ENCODE peak calls at places on chromosomes 16 and 17, in eight cellular contexts. Y is cardiac fibroblast, F is EL, L is kidney, R is NCI-H1092 treated with DMSO at 0.1 percent for 48 hours, S is amniotic stem cell, Q is T-helper 17 cell, K is GM04503. W is an unnamed sample.

GRCh38 chr16:29675811-29676643 is 3.0 kb upstream of the QPRT start:
- DNase-seq in Y (peak), F (peak), L (no peak), R (no peak), S (no peak), Q (no peak), K (no peak), W (peak)

GRCh38 chr16:3020247-3020603 is at the start of gene TNFRSF12A:
- DNase-seq in Y (peak), F (peak), L (peak), R (peak), S (peak), Q (peak), K (no peak), W (peak)

GRCh38 chr16:28538733-28539596 is at the start of gene NUPR1:
- DNase-seq in Y (peak), F (peak), L (peak), R (no peak), S (peak), Q (no peak), K (peak), W (peak)

GRCh38 chr17:67441052-67441738 is 64.1 kb downstream of the PITPNC1 start:
- DNase-seq in Y (peak), F (peak), L (no peak), R (no peak), S (no peak), Q (peak), K (peak), W (peak)

GRCh38 chr17:45160505-45161287 is 979 bp upstream of the HEXIM2 start:
- DNase-seq in Y (peak), F (peak), L (peak), R (peak), S (no peak), Q (peak), K (no peak), W (peak)

GRCh38 chr17:11245187-11245586 is 4.2 kb downstream of the SHISA6 start:
- DNase-seq in Y (no peak), F (no peak), L (no peak), R (no peak), S (no peak), Q (no peak), K (no peak), W (no peak)

GRCh38 chr17:7742729-7743128 is 25.2 kb downstream of the DNAH2 start:
- DNase-seq in Y (no peak), F (no peak), L (no peak), R (no peak), S (no peak), Q (no peak), K (no peak), W (no peak)

GRCh38 chr17:67506966-67507365 is 129.9 kb downstream of the PITPNC1 start:
- DNase-seq in Y (no peak), F (peak), L (no peak), R (no peak), S (no peak), Q (no peak), K (no peak), W (no peak)

GRCh38 chr17:67025216-67025792 is 19.1 kb upstream of the CACNG1 start:
- DNase-seq in Y (no peak), F (no peak), L (peak), R (no peak), S (no peak), Q (no peak), K (no peak), W (no peak)

GRCh38 chr16:14042706-14043105 is 28.4 kb upstream of the MRTFB start:
- DNase-seq in Y (peak), F (no peak), L (no peak), R (no peak), S (no peak), Q (no peak), K (no peak), W (peak)

GRCh38 chr17:48809182-48809581 is 7.8 kb downstream of the TTLL6 start:
- DNase-seq in Y (no peak), F (no peak), L (no peak), R (no peak), S (no peak), Q (no peak), K (no peak), W (no peak)

GRCh38 chr16:353404-354285 is 1.1 kb upstream of the AXIN1 start:
- DNase-seq in Y (no peak), F (no peak), L (peak), R (no peak), S (no peak), Q (no peak), K (no peak), W (no peak)

GRCh38 chr16:51237207-51237606 is 86.1 kb upstream of the SALL1 start:
- DNase-seq in Y (no peak), F (no peak), L (no peak), R (no peak), S (no peak), Q (no peak), K (no peak), W (no peak)

GRCh38 chr17:17758443-17758842 is 77.2 kb downstream of the RAI1 start:
- DNase-seq in Y (no peak), F (no peak), L (no peak), R (peak), S (no peak), Q (no peak), K (no peak), W (no peak)

GRCh38 chr17:83196088-83196765 is 116.8 kb downstream of the METRNL start:
- DNase-seq in Y (peak), F (peak), L (peak), R (no peak), S (no peak), Q (no peak), K (no peak), W (peak)

GRCh38 chr16:637081-638018 is 1.2 kb upstream of the METTL26 start:
- DNase-seq in Y (peak), F (peak), L (peak), R (no peak), S (peak), Q (peak), K (no peak), W (peak)

GRCh38 chr16:75096730-75097129 is 19.9 kb downstream of the LDHD start:
- DNase-seq in Y (no peak), F (no peak), L (no peak), R (no peak), S (no peak), Q (no peak), K (no peak), W (no peak)

GRCh38 chr16:54266363-54266955 is 20.1 kb downstream of the IRX3 start:
- DNase-seq in Y (peak), F (no peak), L (no peak), R (no peak), S (no peak), Q (no peak), K (no peak), W (peak)